ENCODE peak calls at places on chromosomes 6 and 20, in nine cellular contexts. T is heart right ventricle, Z is ovary, I is tibial nerve, K is Karpas-422, S is H1, G is Caco-2, B is AG10803, J is GM06990. C is an unnamed sample.

GRCh38 chr6:20366082-20366834 is 35.4 kb upstream of the E2F3 start:
- DNase-seq in T (no peak), Z (no peak), I (no peak), K (no peak), S (no peak), G (no peak), B (no peak), J (no peak), C (no peak)

GRCh38 chr20:20664795-20665194 is 47.6 kb downstream of the RALGAPA2 start:
- DNase-seq in T (peak), Z (no peak), I (no peak), K (peak), S (no peak), G (peak), B (no peak), J (no peak), C (peak)

GRCh38 chr20:10861619-10862018 is 187.8 kb upstream of the JAG1 start:
- DNase-seq in T (no peak), Z (no peak), I (no peak), K (no peak), S (no peak), G (peak), B (no peak), J (no peak), C (no peak)

GRCh38 chr20:40564997-40565680 is 123.9 kb downstream of the MAFB start:
- DNase-seq in T (no peak), Z (no peak), I (no peak), K (no peak), S (no peak), G (no peak), B (peak), J (no peak), C (peak)

GRCh38 chr20:3654326-3655031 is 8.7 kb downstream of the GFRA4 start:
- DNase-seq in T (no peak), Z (no peak), I (no peak), K (no peak), S (no peak), G (no peak), B (no peak), J (no peak), C (no peak)

GRCh38 chr6:162922816-162923215 is 195.0 kb downstream of the PACRG start:
- DNase-seq in T (no peak), Z (no peak), I (no peak), K (no peak), S (no peak), G (no peak), B (no peak), J (no peak), C (no peak)

GRCh38 chr6:3489032-3489757 is 32.3 kb upstream of the SLC22A23 start:
- DNase-seq in T (peak), Z (no peak), I (no peak), K (no peak), S (no peak), G (no peak), B (peak), J (no peak), C (peak)

GRCh38 chr6:125952764-125953501 is 3.6 kb upstream of the HINT3 start:
- DNase-seq in T (no peak), Z (no peak), I (no peak), K (peak), S (peak), G (no peak), B (peak), J (no peak), C (peak)

GRCh38 chr6:89209457-89209856 is 7.7 kb downstream of the GABRR1 start:
- DNase-seq in T (no peak), Z (no peak), I (no peak), K (no peak), S (no peak), G (no peak), B (no peak), J (no peak), C (no peak)

GRCh38 chr20:4666001-4666470 is 55.7 kb upstream of the PRND start:
- DNase-seq in T (no peak), Z (no peak), I (no peak), K (no peak), S (no peak), G (no peak), B (peak), J (no peak), C (peak)
- H3K4me3 ChIP-seq in T (no peak), Z (no peak), I (no peak), K (no peak), S (no peak), G (no peak), B (no peak), J (no peak), C (no peak)

GRCh38 chr6:159095561-159096095 is 50.8 kb upstream of the TAGAP start:
- DNase-seq in T (no peak), Z (no peak), I (no peak), K (no peak), S (no peak), G (no peak), B (no peak), J (no peak), C (no peak)
- H3K4me3 ChIP-seq in T (no peak), Z (no peak), I (no peak), K (no peak), S (no peak), G (no peak), B (no peak), J (no peak), C (no peak)

DNA sequence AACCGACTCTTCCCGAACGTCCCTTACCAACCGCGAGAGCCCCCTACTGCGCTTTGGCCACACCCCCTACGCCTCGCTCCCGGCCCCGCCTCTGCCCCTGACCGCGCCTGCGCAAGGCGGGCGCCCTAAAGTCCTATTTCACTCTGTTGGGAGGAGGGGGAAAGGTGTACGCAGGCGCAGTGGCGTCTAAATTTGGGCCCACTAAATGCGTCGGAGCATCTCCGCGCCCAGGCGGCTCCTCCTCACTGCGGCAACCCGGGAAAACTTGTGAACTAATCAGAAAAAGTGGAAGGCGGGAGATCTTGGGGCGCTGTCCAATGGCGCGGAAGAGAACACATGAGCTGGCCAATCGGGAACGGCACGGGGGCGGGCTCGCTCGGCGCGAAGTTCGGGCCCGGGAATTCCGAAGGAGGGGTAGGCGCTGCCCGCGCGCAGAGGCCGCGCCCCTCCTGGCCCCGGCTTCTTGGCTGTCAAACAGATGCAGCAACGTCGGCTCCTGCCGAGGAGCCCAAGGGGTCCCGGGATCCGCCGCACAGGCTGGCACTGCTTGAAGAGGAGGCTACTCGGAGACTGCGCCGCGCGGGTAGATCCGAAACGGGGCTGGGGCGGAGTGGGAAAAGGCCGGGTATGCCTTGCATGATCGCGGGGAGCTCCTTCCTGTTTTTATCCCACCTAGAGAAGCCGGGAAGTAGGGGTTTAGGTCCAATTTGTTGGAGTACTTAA is at the start of gene TCF19:
- DNase-seq in T (peak), Z (peak), I (peak), K (peak), S (peak), G (peak), B (peak), J (peak), C (peak)
- H3K4me3 ChIP-seq in T (peak), Z (peak), I (peak), K (peak), S (peak), G (peak), B (peak), J (peak), C (peak)

DNA sequence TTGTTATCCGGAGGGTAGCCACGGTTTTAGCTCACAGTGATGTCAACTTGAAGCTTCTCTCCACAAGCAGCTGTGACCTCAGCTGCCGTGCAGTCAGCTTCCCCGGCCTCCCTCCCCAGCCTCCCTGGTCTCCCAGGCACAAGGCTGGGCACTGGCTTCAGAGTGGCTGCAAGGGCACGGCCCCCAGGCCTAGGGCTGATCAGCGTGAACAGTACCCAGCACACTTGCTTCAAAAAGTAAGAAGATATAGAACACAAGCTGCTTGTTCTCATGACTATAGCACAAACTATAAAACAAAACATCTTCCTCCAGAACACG is 199.2 kb upstream of the THBS2 start:
- DNase-seq in T (no peak), Z (peak), I (no peak), K (no peak), S (no peak), G (no peak), B (peak), J (no peak), C (no peak)
- H3K4me3 ChIP-seq in T (no peak), Z (peak), I (peak), K (no peak), S (no peak), G (no peak), B (peak), J (no peak), C (no peak)

GRCh38 chr20:63212393-63212730 is 3.6 kb downstream of the YTHDF1 start:
- DNase-seq in T (no peak), Z (no peak), I (no peak), K (no peak), S (no peak), G (no peak), B (no peak), J (no peak), C (no peak)

GRCh38 chr20:63216041-63216848 is at the start of gene YTHDF1:
- DNase-seq in T (peak), Z (peak), I (peak), K (peak), S (peak), G (peak), B (peak), J (peak), C (peak)

GRCh38 chr20:63215101-63216040 is 560 bp downstream of the YTHDF1 start:
- DNase-seq in T (no peak), Z (peak), I (no peak), K (peak), S (no peak), G (peak), B (peak), J (no peak), C (peak)

GRCh38 chr20:63212792-63213191 is 3.1 kb downstream of the YTHDF1 start:
- DNase-seq in T (no peak), Z (no peak), I (no peak), K (no peak), S (no peak), G (no peak), B (no peak), J (no peak), C (no peak)

DNA sequence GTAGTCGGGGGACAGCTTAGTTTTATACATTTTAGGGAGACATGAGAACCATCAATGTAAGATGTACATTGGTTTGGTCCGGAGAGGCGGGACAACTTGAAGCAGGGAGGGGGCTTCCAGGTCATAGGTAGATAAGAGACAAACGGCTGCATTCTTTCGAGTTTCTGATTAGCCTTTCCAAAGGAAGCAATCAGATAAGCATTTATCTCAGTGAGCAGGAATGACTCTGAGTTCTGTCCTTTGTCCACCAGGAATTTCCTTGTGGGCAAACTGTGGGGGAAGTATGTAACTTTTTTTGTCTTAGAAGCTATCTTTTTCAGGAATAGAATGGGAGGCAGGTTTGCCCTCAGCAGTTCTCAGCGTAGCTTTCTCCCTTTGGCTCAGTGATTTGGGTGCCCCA is 1.4 kb downstream of the YTHDF1 start:
- DNase-seq in T (no peak), Z (no peak), I (no peak), K (no peak), S (no peak), G (peak), B (no peak), J (no peak), C (no peak)
- H3K4me3 ChIP-seq in T (peak), Z (no peak), I (peak), K (peak), S (peak), G (peak), B (peak), J (peak), C (peak)

GRCh38 chr6:163955131-163955530 is 540.6 kb downstream of the QKI start:
- DNase-seq in T (no peak), Z (no peak), I (no peak), K (no peak), S (no peak), G (no peak), B (peak), J (no peak), C (peak)

GRCh38 chr6:163951990-163952389 is 537.5 kb downstream of the QKI start:
- DNase-seq in T (no peak), Z (no peak), I (no peak), K (no peak), S (peak), G (no peak), B (no peak), J (no peak), C (no peak)

GRCh38 chr6:163958646-163959045 is 544.1 kb downstream of the QKI start:
- DNase-seq in T (no peak), Z (no peak), I (no peak), K (no peak), S (no peak), G (no peak), B (peak), J (no peak), C (peak)

GRCh38 chr6:163956571-163957407 is 542.3 kb downstream of the QKI start:
- DNase-seq in T (peak), Z (peak), I (peak), K (peak), S (peak), G (peak), B (peak), J (peak), C (peak)

GRCh38 chr6:163955752-163956151 is 541.2 kb downstream of the QKI start:
- DNase-seq in T (no peak), Z (no peak), I (no peak), K (no peak), S (no peak), G (no peak), B (no peak), J (no peak), C (no peak)
- H3K4me3 ChIP-seq in T (no peak), Z (no peak), I (no peak), K (no peak), S (no peak), G (no peak), B (no peak), J (no peak), C (no peak)

GRCh38 chr6:167118006-167118405 is 4.9 kb upstream of the CCR6 start:
- DNase-seq in T (no peak), Z (no peak), I (no peak), K (no peak), S (no peak), G (no peak), B (no peak), J (no peak), C (no peak)

GRCh38 chr6:167115054-167115453 is 7.8 kb upstream of the CCR6 start:
- DNase-seq in T (no peak), Z (no peak), I (no peak), K (no peak), S (no peak), G (no peak), B (no peak), J (no peak), C (no peak)

GRCh38 chr6:167113935-167114910 is 8.7 kb upstream of the CCR6 start:
- DNase-seq in T (no peak), Z (no peak), I (no peak), K (peak), S (no peak), G (no peak), B (no peak), J (peak), C (no peak)

GRCh38 chr6:167116838-167117228 is 6.1 kb upstream of the CCR6 start:
- DNase-seq in T (no peak), Z (no peak), I (no peak), K (no peak), S (no peak), G (no peak), B (no peak), J (no peak), C (no peak)

DNA sequence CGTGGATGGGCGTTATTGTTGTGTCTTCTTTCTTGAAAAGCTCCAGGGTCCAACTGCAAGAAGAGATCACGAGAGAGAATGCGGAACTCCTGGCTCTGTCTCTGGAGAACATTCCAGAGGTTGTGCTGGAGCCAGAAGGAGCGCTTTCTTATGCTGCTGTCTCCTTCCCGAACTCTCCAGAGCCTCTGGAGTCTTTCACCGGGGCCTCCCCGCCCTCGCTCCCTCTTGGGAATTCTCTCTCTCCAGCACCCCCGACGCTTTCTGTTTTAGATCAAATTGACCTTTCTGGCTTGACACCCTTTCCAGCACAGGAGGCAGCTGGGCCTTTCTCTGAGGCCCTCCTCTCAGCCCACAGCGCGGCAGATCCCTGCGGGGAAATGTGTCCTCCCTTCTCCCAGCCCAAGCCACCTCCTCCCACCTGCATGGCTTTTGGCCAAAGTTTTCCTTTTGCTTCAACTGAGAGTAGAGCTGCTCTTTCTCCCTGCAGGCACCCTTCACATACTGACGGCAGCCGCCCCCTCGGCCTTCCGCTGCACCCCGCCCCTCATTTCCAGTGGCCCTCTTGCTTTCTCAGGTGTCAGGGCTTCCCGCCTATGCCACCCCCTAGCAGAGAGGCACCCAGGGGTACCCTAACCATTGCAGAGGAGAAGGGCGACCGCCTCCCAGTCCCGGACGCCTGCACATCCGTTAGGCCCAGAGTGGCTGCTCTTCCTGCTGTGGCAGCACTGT is 6.6 kb upstream of the CCR6 start:
- DNase-seq in T (no peak), Z (peak), I (peak), K (no peak), S (no peak), G (no peak), B (peak), J (no peak), C (peak)
- H3K4me3 ChIP-seq in T (no peak), Z (peak), I (no peak), K (no peak), S (no peak), G (no peak), B (no peak), J (no peak), C (no peak)

GRCh38 chr6:1686117-1687098 is 76.7 kb downstream of the FOXC1 start:
- DNase-seq in T (peak), Z (peak), I (no peak), K (no peak), S (no peak), G (no peak), B (peak), J (no peak), C (peak)
- H3K4me3 ChIP-seq in T (no peak), Z (no peak), I (no peak), K (no peak), S (no peak), G (no peak), B (peak), J (no peak), C (no peak)